ENCODE peak calls at places on chromosomes 4 and X, in seven cellular contexts. F is GM12878, D is sigmoid colon, X is ovary, W is stomach, N is transverse colon, L is A549. C is an unnamed sample.

GRCh38 chr4:23401572-23401971 is 488.3 kb downstream of the PPARGC1A start:
- DNase-seq in D (no peak), N (no peak), W (no peak), L (no peak), X (no peak), F (no peak), C (no peak)

GRCh38 chr4:123945301-123945700 is 548.7 kb downstream of the SPRY1 start:
- DNase-seq in L (no peak), D (no peak), X (no peak), N (no peak), W (no peak), F (no peak), C (no peak)

GRCh38 chr4:88439161-88439760 is 17.7 kb upstream of the HERC5 start:
- DNase-seq in X (no peak), N (no peak), L (no peak), W (no peak), F (no peak), D (no peak), C (no peak)

GRCh38 chr4:7382634-7383014 is 52.1 kb downstream of the PSAPL1 start:
- DNase-seq in L (no peak), F (no peak), X (peak), W (no peak), N (no peak), D (no peak), C (no peak)

GRCh38 chr4:109432676-109433075 is 939 bp upstream of the SEC24B start:
- DNase-seq in W (no peak), N (no peak), F (no peak), D (no peak), X (no peak), L (peak), C (no peak)

GRCh38 chr4:83486457-83487129 is 1.7 kb upstream of the ABRAXAS1 start:
- DNase-seq in W (no peak), X (no peak), F (no peak), L (no peak), N (no peak), D (no peak), C (no peak)

GRCh38 chrX:154136627-154137161 is 7.3 kb upstream of the OPN1LW start:
- DNase-seq in F (no peak), D (peak), X (peak), W (peak), L (peak), N (peak), C (peak)

GRCh38 chr4:53431052-53431451 is 53.6 kb downstream of the FIP1L1 start:
- DNase-seq in L (no peak), D (no peak), X (no peak), N (no peak), F (no peak), W (no peak), C (no peak)

GRCh38 chr4:99617374-99617773 is 40.3 kb downstream of the C4orf54 start:
- DNase-seq in N (no peak), D (no peak), L (no peak), F (no peak), W (no peak), X (no peak), C (no peak)

GRCh38 chrX:20620301-20620700 is 353.6 kb upstream of the RPS6KA3 start:
- DNase-seq in F (no peak), L (peak), W (no peak), X (no peak), D (no peak), N (no peak), C (no peak)

GRCh38 chrX:39652336-39652735 is 445.4 kb downstream of the BCOR start:
- DNase-seq in W (no peak), N (no peak), X (no peak), D (no peak), L (peak), F (no peak), C (peak)

GRCh38 chrX:150486011-150486410 is 82.4 kb upstream of the MTM1 start:
- DNase-seq in L (peak), W (peak), X (no peak), N (peak), D (peak), F (no peak), C (peak)

GRCh38 chrX:65750674-65751469 is 83.4 kb downstream of the MSN start:
- DNase-seq in D (no peak), F (peak), X (no peak), L (no peak), N (peak), W (no peak), C (no peak)

GRCh38 chr4:53744446-53745160 is 153.3 kb upstream of the LNX1 start:
- DNase-seq in L (no peak), D (no peak), X (no peak), W (no peak), F (no peak), N (no peak), C (no peak)

GRCh38 chr4:78297075-78297815 is 240.1 kb downstream of the FRAS1 start:
- DNase-seq in X (no peak), L (no peak), N (no peak), F (peak), W (no peak), D (no peak), C (peak)

GRCh38 chr4:176671532-176671931 is 121.2 kb downstream of the VEGFC start:
- DNase-seq in N (no peak), L (no peak), W (no peak), X (no peak), D (no peak), F (no peak), C (no peak)

GRCh38 chrX:134144231-134144630 is 92.8 kb upstream of the CCDC160 start:
- DNase-seq in W (no peak), F (no peak), L (peak), X (no peak), D (no peak), N (no peak), C (no peak)

GRCh38 chr4:1593458-1593857 is 90.7 kb downstream of the FAM53A start:
- DNase-seq in D (peak), F (no peak), X (no peak), L (no peak), W (no peak), N (no peak), C (no peak)

GRCh38 chr4:13112030-13112429 is 372.1 kb downstream of the RAB28 start:
- DNase-seq in F (no peak), N (no peak), X (no peak), D (no peak), W (no peak), L (no peak), C (no peak)

GRCh38 chrX:3820170-3820569 is 106.7 kb upstream of the PRKX start:
- DNase-seq in N (no peak), D (no peak), F (no peak), X (no peak), L (no peak), W (no peak), C (no peak)

GRCh38 chr4:898869-899555 is 33.1 kb downstream of the GAK start:
- DNase-seq in X (no peak), F (no peak), L (no peak), N (no peak), W (no peak), D (no peak), C (no peak)

GRCh38 chr4:115537387-115537786 is 424.0 kb upstream of the NDST4 start:
- DNase-seq in W (no peak), N (no peak), F (no peak), L (no peak), D (no peak), X (no peak), C (no peak)

GRCh38 chr4:73867783-73868182 is 1.4 kb upstream of the CXCL1 start:
- DNase-seq in N (peak), F (no peak), X (no peak), L (peak), D (no peak), W (peak), C (no peak)

GRCh38 chr4:147733614-147734344 is 1.9 kb downstream of the ARHGAP10 start:
- DNase-seq in W (no peak), L (no peak), D (no peak), N (no peak), F (no peak), X (no peak), C (peak)

GRCh38 chr4:33825685-33826084 is 2418.6 kb downstream of the ARAP2 start:
- DNase-seq in D (no peak), L (no peak), X (no peak), F (no peak), W (no peak), N (no peak), C (no peak)

GRCh38 chr4:137394000-137394399 is 138.3 kb downstream of the PCDH18 start:
- DNase-seq in X (no peak), N (no peak), L (no peak), D (no peak), W (no peak), F (no peak), C (no peak)

GRCh38 chr4:119697887-119698393 is 69.3 kb upstream of the PDE5A start:
- DNase-seq in F (no peak), N (no peak), D (no peak), W (no peak), L (no peak), X (no peak), C (no peak)

GRCh38 chr4:123749408-123749807 is 352.8 kb downstream of the SPRY1 start:
- DNase-seq in F (no peak), L (no peak), N (no peak), W (no peak), X (no peak), D (no peak), C (no peak)

GRCh38 chr4:145891958-145892357 is 46.7 kb downstream of the ZNF827 start:
- DNase-seq in N (no peak), W (no peak), L (no peak), F (no peak), X (no peak), D (no peak), C (no peak)
- TF ChIP-seq CTCF in N (no peak), W (no peak), L (no peak), F (no peak), X (no peak), D (no peak), C (no peak)

DNA sequence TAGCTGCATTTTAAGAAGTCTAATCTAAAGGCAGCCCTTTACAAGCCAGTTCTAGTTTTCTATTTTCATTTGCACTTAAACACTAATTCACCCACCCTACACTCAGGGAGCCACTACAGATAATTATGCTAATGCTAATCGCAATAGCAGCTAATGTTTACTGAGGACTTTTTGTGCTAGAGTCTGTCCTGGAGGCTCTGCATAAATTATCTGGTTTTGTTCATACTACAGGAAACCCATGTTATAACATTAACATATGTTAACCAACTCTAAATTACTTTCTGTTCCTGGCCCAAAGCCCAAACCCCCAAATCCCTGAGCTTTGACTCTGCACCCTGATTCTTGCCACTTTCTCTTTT is 476 bp upstream of the RADX start:
- DNase-seq in W (no peak), D (no peak), N (no peak), F (no peak), L (no peak), X (no peak), C (no peak)
- H3K27ac ChIP-seq in W (peak), D (peak), N (peak), F (no peak), L (no peak), X (no peak), C (no peak)

GRCh38 chr4:102328045-102328444 is 17.2 kb downstream of the SLC39A8 start:
- DNase-seq in N (no peak), X (no peak), W (no peak), D (no peak), L (no peak), F (no peak), C (no peak)
- TF ChIP-seq EP300 in N (no peak), X (no peak), W (no peak), D (no peak), L (no peak), F (no peak), C (no peak)

DNA sequence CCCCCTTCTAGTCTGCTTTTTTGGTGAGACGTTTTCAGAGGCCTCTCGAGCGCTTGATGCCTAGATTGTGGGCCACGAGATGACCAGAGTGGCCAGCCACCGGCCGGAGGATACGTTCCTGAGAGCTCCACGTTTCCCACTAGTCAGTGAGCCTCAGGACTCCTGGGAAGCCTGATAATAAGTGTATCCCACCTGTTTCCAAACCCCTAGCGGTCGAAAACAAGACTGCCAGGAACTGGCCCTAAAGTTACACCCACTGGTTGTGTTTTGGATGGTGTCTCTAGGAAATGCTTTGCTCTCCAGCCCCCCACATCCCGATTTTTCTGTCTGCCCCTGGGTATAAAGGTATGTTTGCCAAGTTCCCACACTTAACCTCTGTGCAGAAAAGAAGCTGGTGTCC is 4.6 kb upstream of the RS1 start:
- DNase-seq in W (no peak), D (no peak), N (no peak), X (peak), F (no peak), L (peak), C (no peak)
- TF ChIP-seq CTCF in W (no peak), D (no peak), N (no peak), X (no peak), F (no peak), L (no peak), C (no peak)

GRCh38 chr4:94507708-94508107 is 56.0 kb downstream of the PDLIM5 start:
- DNase-seq in X (no peak), D (no peak), N (peak), W (no peak), L (peak), F (no peak), C (no peak)

GRCh38 chr4:94506822-94507221 is 55.1 kb downstream of the PDLIM5 start:
- DNase-seq in N (no peak), X (no peak), L (no peak), W (no peak), F (no peak), D (no peak), C (no peak)

GRCh38 chr4:94508841-94509240 is 57.1 kb downstream of the PDLIM5 start:
- DNase-seq in N (no peak), X (no peak), L (no peak), F (no peak), D (no peak), W (no peak), C (no peak)

GRCh38 chr4:94507281-94507680 is 55.5 kb downstream of the PDLIM5 start:
- DNase-seq in L (peak), D (no peak), N (no peak), X (no peak), W (no peak), F (no peak), C (no peak)

GRCh38 chr4:94508256-94508655 is 56.5 kb downstream of the PDLIM5 start:
- DNase-seq in D (no peak), F (no peak), W (no peak), N (no peak), X (no peak), L (no peak), C (no peak)
- H3K27ac ChIP-seq in D (peak), F (no peak), W (peak), N (peak), X (no peak), L (peak), C (peak)

GRCh38 chr4:76253511-76253910 is 2.0 kb downstream of the FAM47E start:
- DNase-seq in F (no peak), L (no peak), X (no peak), W (no peak), D (no peak), N (no peak), C (no peak)
- TF ChIP-seq EP300 in F (no peak), L (no peak), X (no peak), W (no peak), D (no peak), N (no peak), C (no peak)

DNA sequence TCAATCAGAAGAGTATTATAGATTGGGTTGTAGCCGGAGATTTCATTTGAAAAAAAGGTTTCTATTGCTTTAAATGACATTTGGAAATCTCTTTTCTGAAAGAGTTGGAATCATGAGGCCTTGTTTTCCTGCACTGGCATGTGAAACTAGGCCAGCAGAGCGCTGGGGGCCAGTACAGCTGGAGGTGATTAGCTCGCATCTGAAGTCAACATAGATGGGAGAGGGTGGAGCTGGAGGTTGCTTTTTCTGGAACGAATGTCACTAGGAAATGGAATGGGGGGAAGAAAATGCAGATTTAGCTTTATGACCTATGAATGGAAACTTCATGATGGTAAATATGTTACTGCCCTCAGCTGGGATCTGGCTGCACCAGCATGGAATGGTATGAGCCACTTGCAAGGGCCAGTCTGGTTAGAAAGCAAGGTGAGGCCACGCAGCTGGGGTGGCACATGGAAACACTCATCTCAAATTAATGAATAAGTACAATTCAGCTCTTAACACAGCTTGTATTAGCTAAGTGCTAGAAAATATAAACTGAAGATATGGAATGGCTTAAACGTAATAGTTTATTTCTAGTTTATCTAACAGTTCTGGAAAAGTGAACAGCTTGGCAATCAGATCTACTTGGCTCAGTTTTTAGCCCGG is 32.6 kb downstream of the SLC10A6 start:
- DNase-seq in D (peak), F (no peak), N (no peak), L (no peak), X (peak), W (no peak), C (peak)
- TF ChIP-seq CTCF in D (no peak), F (no peak), N (no peak), L (no peak), X (no peak), W (no peak), C (no peak)

GRCh38 chr4:182604161-182604591 is 313.0 kb downstream of the DCTD start:
- DNase-seq in N (no peak), D (no peak), F (no peak), W (no peak), L (no peak), X (no peak), C (no peak)
- H3K27ac ChIP-seq in N (no peak), D (no peak), F (no peak), W (no peak), L (no peak), X (no peak), C (peak)

DNA sequence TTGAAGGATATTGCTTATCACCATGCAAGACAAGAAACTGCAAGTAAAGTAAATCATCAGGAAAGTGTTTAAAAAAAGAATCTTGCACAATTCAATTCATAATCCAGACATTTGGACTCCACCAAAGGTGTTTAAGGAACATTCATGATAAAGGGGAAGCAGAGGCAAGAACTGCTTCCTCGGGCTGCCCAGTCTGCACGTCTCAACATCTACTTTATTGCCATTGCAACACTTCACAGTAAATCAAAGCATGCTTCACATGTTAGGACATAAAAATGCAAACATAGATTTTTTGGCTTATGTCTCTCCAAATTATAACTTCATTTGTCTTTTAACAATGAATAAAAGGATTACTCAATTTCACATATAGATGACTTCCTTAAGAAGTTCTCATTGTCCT is 42.5 kb downstream of the MID1 start:
- DNase-seq in D (no peak), X (no peak), F (no peak), W (no peak), N (no peak), L (no peak), C (no peak)
- TF ChIP-seq EP300 in D (no peak), X (no peak), F (no peak), W (no peak), N (no peak), L (peak), C (no peak)

DNA sequence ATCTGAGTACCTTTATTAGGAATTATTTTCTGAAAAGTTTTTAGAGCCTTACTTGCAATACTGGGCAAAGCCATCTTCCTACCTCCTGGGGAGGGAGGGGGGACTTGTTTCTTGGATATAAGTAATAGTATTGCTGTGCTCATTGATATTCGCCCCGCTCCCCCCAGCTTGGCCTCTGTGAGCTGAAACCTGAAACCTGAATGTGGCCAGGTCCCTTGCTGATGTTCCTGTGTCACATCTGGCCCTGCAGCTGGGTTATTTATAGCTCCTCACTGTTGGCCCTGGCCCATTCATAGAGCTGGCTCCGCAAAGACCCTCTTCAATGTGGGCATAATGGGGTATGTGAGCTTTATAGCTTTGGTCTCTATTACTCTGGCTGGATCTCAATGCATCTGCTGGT is 59.5 kb downstream of the FRMPD3 start:
- DNase-seq in L (no peak), W (no peak), D (no peak), X (no peak), F (no peak), N (no peak), C (no peak)
- TF ChIP-seq CTCF in L (no peak), W (no peak), D (no peak), X (no peak), F (no peak), N (no peak), C (no peak)